ENCODE peak calls at places on chromosomes 7 and 10, in ten cellular contexts. A is progenitor cell of endocrine pancreas; D is CD8-positive, alpha-beta memory T cell; E is stimulated activated CD4-positive, alpha-beta T cell treated with anti-CD3 and anti-CD28 coated beads, TNF-alpha, amount 100 ng/mL, for 24 hours; L is nucleus accumbens; X is ACHN; W is endothelial cell; Y is NAMALWA; F is hippocampal formation; U is HAP-1. J is an unnamed sample.
A peak's percentile ranks its signal among the peaks of the same experiment; 100 is the strongest.

GRCh38 chr10:96595741-96596140 is 8.9 kb upstream of the TM9SF3 start:
- DNase-seq in A (no peak), D (no peak), E (no peak), L (no peak), X (no peak), W (no peak), Y (no peak), F (no peak), U (no peak), J (no peak)

GRCh38 chr7:94391716-94392390 is 2.8 kb upstream of the COL1A2 start:
- DNase-seq in A (no peak), D (no peak), E (no peak), L (no peak), X (peak; percentile 26), W (no peak), Y (no peak), F (no peak), U (no peak), J (no peak)

GRCh38 chr10:110822708-110823291 is 48.9 kb upstream of the PDCD4 start:
- DNase-seq in A (peak; percentile 24), D (no peak), E (no peak), L (peak; percentile 47), X (no peak), W (no peak), Y (no peak), F (no peak), U (no peak), J (no peak)

GRCh38 chr10:97416565-97416964 is 9.4 kb upstream of the PGAM1 start:
- DNase-seq in A (no peak), D (no peak), E (no peak), L (no peak), X (no peak), W (no peak), Y (no peak), F (no peak), U (no peak), J (no peak)

GRCh38 chr7:41574377-41574776 is 128.5 kb downstream of the INHBA start:
- DNase-seq in A (no peak), D (no peak), E (no peak), L (no peak), X (no peak), W (no peak), Y (no peak), F (no peak), U (no peak), J (no peak)

GRCh38 chr7:125279956-125280355 is 350.3 kb upstream of the POT1 start:
- DNase-seq in A (no peak), D (no peak), E (no peak), L (no peak), X (no peak), W (no peak), Y (peak; percentile 9), F (no peak), U (no peak), J (no peak)

GRCh38 chr10:107618461-107619093 is 454.1 kb upstream of the SORCS1 start:
- DNase-seq in A (no peak), D (no peak), E (no peak), L (no peak), X (no peak), W (no peak), Y (no peak), F (no peak), U (peak; percentile 17), J (no peak)

GRCh38 chr10:70551971-70552422 is 50.5 kb downstream of the PRF1 start:
- DNase-seq in A (no peak), D (no peak), E (no peak), L (no peak), X (peak; percentile 44), W (no peak), Y (no peak), F (no peak), U (no peak), J (no peak)

GRCh38 chr7:127802845-127803244 is 150.9 kb downstream of the SND1 start:
- DNase-seq in A (no peak), D (no peak), E (no peak), L (no peak), X (no peak), W (no peak), Y (no peak), F (no peak), U (no peak), J (no peak)

J was measured in GM18507.